ENCODE peak calls at places on chromosomes 5 and 9, in six cellular contexts. O is activated gamma-delta T cell treated with Interleukin-2 at 50 U/mL for 16 hours, L is retina, J is heart left ventricle, G is ecto neural progenitor cell, A is aorta. Z is an unnamed sample.

GRCh38 chr9:111483419-111483861 is 743 bp downstream of the ECPAS start:
- DNase-seq in O (peak), L (no peak), J (no peak), G (no peak), A (peak), Z (no peak)

GRCh38 chr5:82620957-82621600 is 342.9 kb upstream of the RPS23 start:
- DNase-seq in O (no peak), L (no peak), J (no peak), G (no peak), A (no peak), Z (no peak)

GRCh38 chr5:96761618-96762017 is 46.1 kb downstream of the ERAP1 start:
- DNase-seq in O (no peak), L (no peak), J (no peak), G (no peak), A (no peak), Z (no peak)

GRCh38 chr5:43007246-43007910 is 32.7 kb downstream of the ANXA2R start:
- DNase-seq in O (peak), L (peak), J (peak), G (peak), A (peak), Z (peak)

GRCh38 chr9:134271338-134272301 is 54.6 kb upstream of the RXRA start:
- DNase-seq in O (no peak), L (no peak), J (no peak), G (no peak), A (no peak), Z (no peak)

GRCh38 chr5:87121315-87122170 is 146.1 kb upstream of the RASA1 start:
- DNase-seq in O (peak), L (no peak), J (no peak), G (no peak), A (no peak), Z (peak)

GRCh38 chr9:113504725-113505590 is 41.4 kb downstream of the RGS3 start:
- DNase-seq in O (no peak), L (no peak), J (no peak), G (no peak), A (no peak), Z (no peak)

GRCh38 chr5:74934949-74935751 is 69.0 kb upstream of the FAM169A start:
- DNase-seq in O (no peak), L (peak), J (no peak), G (peak), A (no peak), Z (no peak)

GRCh38 chr5:878125-878524 is 14.5 kb downstream of the BRD9 start:
- DNase-seq in O (no peak), L (no peak), J (no peak), G (no peak), A (peak), Z (no peak)

GRCh38 chr9:137918331-137919094 is 40.9 kb downstream of the CACNA1B start:
- DNase-seq in O (no peak), L (no peak), J (peak), G (no peak), A (no peak), Z (no peak)

GRCh38 chr9:36902063-36902735 is 131.9 kb downstream of the PAX5 start:
- DNase-seq in O (no peak), L (no peak), J (no peak), G (no peak), A (no peak), Z (no peak)

GRCh38 chr5:143008809-143009521 is 238.8 kb downstream of the ARHGAP26 start:
- DNase-seq in O (peak), L (no peak), J (peak), G (no peak), A (no peak), Z (peak)

GRCh38 chr5:83360573-83360972 is 111.0 kb upstream of the VCAN start:
- DNase-seq in O (no peak), L (no peak), J (no peak), G (no peak), A (no peak), Z (no peak)

GRCh38 chr9:34185778-34186551 is 7.1 kb downstream of the UBAP1 start:
- DNase-seq in O (no peak), L (no peak), J (peak), G (no peak), A (no peak), Z (peak)

GRCh38 chr5:110218994-110219393 is 507.5 kb downstream of the TMEM232 start:
- DNase-seq in O (no peak), L (no peak), J (no peak), G (no peak), A (no peak), Z (no peak)

GRCh38 chr9:83955985-83956287 is 24.1 kb downstream of the HNRNPK start:
- DNase-seq in O (no peak), L (no peak), J (no peak), G (no peak), A (no peak), Z (no peak)

Z was measured in right atrium auricular region.